ENCODE peak calls at places on chromosome 1, in nine cellular contexts. U is glutamatergic neuron; Y is foreskin fibroblast; M is H9; Q is smooth muscle cell of the brain vasculature; H is stimulated activated CD4-positive, alpha-beta T cell treated with anti-CD3 and anti-CD28 coated beads, Interleukin-2, amount 100 ng/mL, for 24 hours; F is breast epithelium; N is kidney tubule cell; O is HFF-Myc. Z is an unnamed sample.

GRCh38 chr1:234562336-234562735 is 47.6 kb downstream of the IRF2BP2 start:
- DNase-seq in F (peak), Q (no peak), U (peak), H (no peak), M (peak), Y (no peak), O (no peak), N (no peak), Z (peak)

GRCh38 chr1:223233019-223233409 is 90.0 kb upstream of the TLR5 start:
- DNase-seq in H (no peak), N (no peak), M (peak), Y (no peak), F (no peak), O (no peak), Q (no peak), U (no peak), Z (no peak)

GRCh38 chr1:1371354-1371740 is 3.7 kb downstream of the AURKAIP1 start:
- DNase-seq in Q (no peak), F (no peak), M (no peak), U (no peak), Y (no peak), O (no peak), H (no peak), N (no peak), Z (no peak)

GRCh38 chr1:8497196-8497878 is 179.4 kb downstream of the SLC45A1 start:
- DNase-seq in N (peak), U (no peak), Q (no peak), M (no peak), F (no peak), H (no peak), O (no peak), Y (peak), Z (no peak)

GRCh38 chr1:44655609-44656008 is 18.7 kb downstream of the TMEM53 start:
- DNase-seq in O (no peak), N (peak), Y (no peak), M (peak), H (peak), Q (no peak), U (peak), F (no peak), Z (peak)

GRCh38 chr1:223876643-223877042 is 30.9 kb upstream of the TP53BP2 start:
- DNase-seq in F (no peak), Y (no peak), O (no peak), H (no peak), Q (no peak), N (no peak), M (no peak), U (no peak), Z (no peak)

GRCh38 chr1:67158401-67158800 is 7.9 kb upstream of the IL23R start:
- DNase-seq in Y (no peak), Q (no peak), O (no peak), N (no peak), H (no peak), M (peak), F (no peak), U (no peak), Z (no peak)

GRCh38 chr1:162388615-162389014 is 7.1 kb downstream of the C1orf226 start:
- DNase-seq in O (no peak), N (no peak), H (no peak), U (no peak), F (no peak), Y (no peak), Q (no peak), M (no peak), Z (no peak)

GRCh38 chr1:106276856-106277255 is 779.6 kb upstream of the PRMT6 start:
- DNase-seq in F (no peak), N (no peak), O (no peak), M (no peak), Q (no peak), Y (no peak), H (no peak), U (no peak), Z (no peak)

GRCh38 chr1:203479646-203480045 is 4.0 kb downstream of the PRELP start:
- DNase-seq in N (no peak), O (no peak), F (no peak), M (no peak), Y (no peak), Q (no peak), U (no peak), H (no peak), Z (no peak)

GRCh38 chr1:26578167-26578566 is 48.6 kb downstream of the RPS6KA1 start:
- DNase-seq in M (no peak), O (no peak), H (no peak), U (no peak), Q (no peak), F (peak), N (no peak), Y (no peak), Z (no peak)

GRCh38 chr1:212485895-212486590 is 53.3 kb downstream of the NENF start:
- DNase-seq in Q (no peak), Y (peak), O (peak), F (peak), N (peak), U (peak), H (no peak), M (peak), Z (peak)

GRCh38 chr1:54413295-54413694 is 7.1 kb upstream of the SSBP3 start:
- DNase-seq in N (peak), Q (no peak), U (no peak), Y (peak), M (no peak), H (peak), F (no peak), O (peak), Z (peak)

Z was measured in ELF-1.